ENCODE peak calls at places on chromosome 10, in six cellular contexts. E is ovary, K is endodermal cell, L is mammary epithelial cell, F is mesenchymal stem cell, V is tibial artery. M is an unnamed sample.

GRCh38 chr10:130202984-130203617 is 66.9 kb downstream of the GLRX3 start:
- DNase-seq in V (no peak), F (no peak), K (no peak), L (no peak), E (no peak), M (no peak)

GRCh38 chr10:50993817-50994251 is 80.5 kb upstream of the PRKG1 start:
- DNase-seq in F (peak; percentile 93), V (no peak), K (no peak), E (peak; percentile 39), L (no peak), M (no peak)

GRCh38 chr10:118792501-118792900 is 37.7 kb upstream of the CACUL1 start:
- DNase-seq in K (no peak), L (peak; percentile 62), V (no peak), F (no peak), E (no peak), M (no peak)

GRCh38 chr10:404341-404740 is 269.1 kb downstream of the ZMYND11 start:
- DNase-seq in E (no peak), L (no peak), K (peak; percentile 21), F (peak; percentile 80), V (no peak), M (no peak)

GRCh38 chr10:110944997-110945396 is 25.6 kb downstream of the SHOC2 start:
- DNase-seq in K (no peak), V (no peak), E (no peak), F (peak; percentile 48), L (no peak), M (no peak)

GRCh38 chr10:72080042-72081035 is 8.0 kb downstream of the SPOCK2 start:
- DNase-seq in E (no peak), L (no peak), V (no peak), F (no peak), K (peak; percentile 64), M (no peak)

GRCh38 chr10:132554991-132555647 is 17.5 kb downstream of the INPP5A start:
- DNase-seq in V (peak; percentile 63), L (no peak), K (no peak), F (no peak), E (peak; percentile 30), M (no peak)

GRCh38 chr10:42801135-42801534 is 18.5 kb downstream of the BMS1 start:
- DNase-seq in K (no peak), E (no peak), V (no peak), F (no peak), L (no peak), M (no peak)

GRCh38 chr10:107517811-107518210 is 353.3 kb upstream of the SORCS1 start:
- DNase-seq in L (no peak), E (no peak), V (no peak), F (no peak), K (no peak), M (no peak)

GRCh38 chr10:89853796-89854195 is 152.4 kb downstream of the KIF20B start:
- DNase-seq in L (no peak), E (no peak), K (peak; percentile 92), V (no peak), F (no peak), M (no peak)

GRCh38 chr10:128861018-128861565 is 605.9 kb upstream of the MGMT start:
- DNase-seq in F (no peak), L (no peak), V (no peak), E (no peak), K (no peak), M (no peak)

GRCh38 chr10:128864554-128865300 is 602.3 kb upstream of the MGMT start:
- DNase-seq in L (no peak), E (no peak), V (peak; percentile 49), F (no peak), K (no peak), M (peak; percentile 3)

GRCh38 chr10:128865398-128865797 is 601.6 kb upstream of the MGMT start:
- DNase-seq in V (no peak), E (no peak), L (no peak), K (no peak), F (no peak), M (no peak)

GRCh38 chr10:128863823-128864405 is 603.1 kb upstream of the MGMT start:
- DNase-seq in F (no peak), L (no peak), K (no peak), V (no peak), E (no peak), M (no peak)

GRCh38 chr10:128863411-128863810 is 603.6 kb upstream of the MGMT start:
- DNase-seq in E (no peak), K (no peak), V (no peak), F (no peak), L (no peak), M (peak; percentile 42)
- H3K4me3 ChIP-seq in E (no peak overlapping the region), K (no peak overlapping the region), V (no peak overlapping the region), F (no peak overlapping the region), L (no peak overlapping the region), M (no peak overlapping the region)

GRCh38 chr10:6047326-6047611 is 14.9 kb downstream of the IL2RA start:
- DNase-seq in V (peak; percentile 20), F (no peak), K (peak; percentile 27), E (no peak), L (no peak), M (no peak)
- H3K4me1 ChIP-seq in V (no peaks in the 10 kb centered on the region), F (peaks cover 2% of the 10 kb centered on the region), K (no peaks in the 10 kb centered on the region), E (no peaks in the 10 kb centered on the region), L (peaks cover 8% of the 10 kb centered on the region), M (no peaks in the 10 kb centered on the region)

GRCh38 chr10:92418221-92418620 is 127.3 kb downstream of the MARCHF5 start:
- DNase-seq in L (no peak), K (no peak), F (no peak), E (no peak), V (no peak), M (no peak)

GRCh38 chr10:92421550-92421949 is 130.6 kb downstream of the MARCHF5 start:
- DNase-seq in F (no peak), V (no peak), K (no peak), L (no peak), E (no peak), M (no peak)

GRCh38 chr10:92420554-92421275 is 129.7 kb downstream of the MARCHF5 start:
- DNase-seq in F (no peak), K (peak; percentile 73), V (no peak), L (no peak), E (no peak), M (no peak)

GRCh38 chr10:92418891-92419290 is 127.9 kb downstream of the MARCHF5 start:
- DNase-seq in E (no peak), F (no peak), V (no peak), K (no peak), L (no peak), M (no peak)

GRCh38 chr10:92419740-92420553 is 129.0 kb downstream of the MARCHF5 start:
- DNase-seq in E (peak; percentile 57), V (no peak), F (peak; percentile 50), L (no peak), K (peak; percentile 88), M (no peak)
- H3K4me3 ChIP-seq in E (no peak overlapping the region), V (peak overlapping the region; percentile 21), F (peak overlapping the region; percentile 66), L (no peak overlapping the region), K (peak overlapping the region; percentile 40), M (peak overlapping the region; percentile 2)

DNA sequence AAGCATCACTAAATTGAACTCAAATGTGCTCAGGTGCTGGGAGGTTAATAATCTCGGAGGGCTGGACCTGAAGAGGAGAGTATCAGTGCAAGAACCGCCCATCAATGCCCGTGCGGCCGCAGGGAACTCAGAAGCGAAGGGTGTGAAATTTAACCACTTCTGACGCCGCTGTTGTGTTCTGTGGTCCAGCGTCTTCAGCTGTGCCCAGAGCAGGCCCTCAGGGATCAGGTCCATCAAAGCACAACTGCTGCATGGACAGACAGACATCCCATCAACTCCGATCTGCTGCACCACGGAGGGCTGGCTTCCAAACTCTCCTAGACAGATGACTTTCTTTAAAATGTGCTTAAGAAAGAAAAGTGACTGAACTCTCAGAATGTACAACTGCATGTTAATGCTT is 144.9 kb upstream of the TCERG1L start:
- DNase-seq in L (no peak), F (no peak), V (no peak), E (no peak), K (peak; percentile 27), M (no peak)
- H3K4me1 ChIP-seq in L (no peaks in the 10 kb centered on the region), F (no peaks in the 10 kb centered on the region), V (peaks cover 3% of the 10 kb centered on the region), E (peaks cover 8% of the 10 kb centered on the region), K (peaks cover 6% of the 10 kb centered on the region), M (no peaks in the 10 kb centered on the region)

DNA sequence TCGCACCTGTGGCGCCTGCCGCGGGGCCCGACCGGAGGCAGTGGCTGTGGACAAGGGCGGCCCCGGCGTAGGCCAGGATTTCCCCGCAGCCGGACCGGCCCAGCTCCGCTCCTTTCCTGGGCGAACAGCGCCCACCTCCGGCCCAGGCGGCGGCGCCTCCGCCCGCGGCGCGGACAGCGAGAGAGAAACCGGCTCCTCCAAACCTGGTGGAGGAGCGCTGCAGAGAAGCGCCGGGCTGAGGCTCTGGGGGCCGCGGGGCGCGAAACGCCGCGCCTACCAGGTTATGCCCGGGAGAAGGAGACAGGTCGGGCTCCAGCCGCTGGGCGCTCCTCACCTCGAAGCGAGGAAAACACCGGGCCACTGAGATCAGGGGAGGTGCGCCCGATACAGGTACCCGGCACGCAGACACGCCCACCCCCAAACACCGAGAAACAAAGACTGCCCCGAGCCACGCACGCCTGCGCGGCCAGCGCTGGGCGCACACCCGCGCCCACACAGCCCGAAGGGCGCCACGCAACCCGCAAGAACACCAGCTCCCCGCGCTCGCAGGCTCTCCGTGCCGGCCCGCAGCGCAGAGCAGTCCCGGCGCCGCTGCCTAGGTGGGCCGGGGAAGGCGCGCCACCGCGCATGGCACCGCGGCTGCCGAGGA is 3.3 kb downstream of the GRID1 start:
- DNase-seq in F (peak; percentile 26), L (peak; percentile 26), K (peak; percentile 92), V (peak; percentile 66), E (no peak), M (no peak)
- H3K4me3 ChIP-seq in F (no peak overlapping the region), L (no peak overlapping the region), K (peak overlapping the region; percentile 72), V (no peak overlapping the region), E (no peak overlapping the region), M (no peak overlapping the region)

DNA sequence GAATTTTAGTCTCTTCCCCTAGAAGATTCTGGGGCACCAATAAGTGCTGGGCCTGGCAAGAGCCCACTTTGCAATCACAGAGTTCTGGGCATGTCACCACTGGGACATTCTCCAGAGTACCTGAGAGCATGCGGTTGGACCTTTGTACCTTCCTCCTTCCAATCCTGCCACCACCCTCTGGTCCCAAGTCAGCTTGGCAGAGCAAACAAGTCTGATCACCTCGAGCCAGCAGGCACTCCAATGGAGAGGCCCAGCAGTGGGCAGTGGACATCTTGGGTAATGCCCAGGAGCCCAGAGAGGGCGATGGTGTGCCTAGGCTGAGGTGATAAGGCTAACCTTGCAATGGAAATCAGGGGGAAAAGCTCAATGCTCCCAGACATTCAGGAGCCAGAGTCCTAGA is 43.4 kb downstream of the SH3PXD2A start:
- DNase-seq in V (no peak), K (no peak), F (no peak), L (no peak), E (no peak), M (no peak)
- H3K4me1 ChIP-seq in V (peaks cover 3% of the 10 kb centered on the region), K (no peaks in the 10 kb centered on the region), F (peaks cover 3% of the 10 kb centered on the region), L (peaks cover 6% of the 10 kb centered on the region), E (peaks cover 2% of the 10 kb centered on the region), M (no peaks in the 10 kb centered on the region)